ENCODE peak calls at places on chromosomes 13 and 19, in five cellular contexts. One of them, this sample, is unnamed.

GRCh38 chr13:23715762-23716235 is 145.6 kb downstream of the TNFRSF19 start:
- DNase-seq in lower lobe of right lung: no peak
- DNase-seq in neural progenitor cell: no peak
- DNase-seq in HFF-Myc: no peak
- DNase-seq in CD14-positive monocyte: no peak
- DNase-seq in this sample: no peak

GRCh38 chr13:66665991-66666390 is 564.1 kb downstream of the PCDH9 start:
- DNase-seq in lower lobe of right lung: no peak
- DNase-seq in neural progenitor cell: peak
- DNase-seq in HFF-Myc: peak
- DNase-seq in CD14-positive monocyte: no peak
- DNase-seq in this sample: no peak

GRCh38 chr13:61466280-61466679 is 50.6 kb upstream of the PCDH20 start:
- DNase-seq in lower lobe of right lung: no peak
- DNase-seq in neural progenitor cell: peak
- DNase-seq in HFF-Myc: no peak
- DNase-seq in CD14-positive monocyte: no peak
- DNase-seq in this sample: no peak

GRCh38 chr19:53915000-53915399 is 5.9 kb downstream of the CACNG7 start:
- DNase-seq in lower lobe of right lung: no peak
- DNase-seq in neural progenitor cell: peak
- DNase-seq in HFF-Myc: no peak
- DNase-seq in CD14-positive monocyte: no peak
- DNase-seq in this sample: no peak

GRCh38 chr13:27038323-27038722 is 133.3 kb downstream of the USP12 start:
- DNase-seq in lower lobe of right lung: no peak
- DNase-seq in neural progenitor cell: no peak
- DNase-seq in HFF-Myc: no peak
- DNase-seq in CD14-positive monocyte: no peak
- DNase-seq in this sample: no peak

GRCh38 chr19:21698215-21698614 is 69.2 kb downstream of the ZNF100 start:
- DNase-seq in lower lobe of right lung: no peak
- DNase-seq in neural progenitor cell: peak
- DNase-seq in HFF-Myc: peak
- DNase-seq in CD14-positive monocyte: no peak
- DNase-seq in this sample: no peak

GRCh38 chr13:28478127-28478526 is 16.8 kb downstream of the FLT1 start:
- DNase-seq in lower lobe of right lung: no peak
- DNase-seq in neural progenitor cell: no peak
- DNase-seq in HFF-Myc: no peak
- DNase-seq in CD14-positive monocyte: no peak
- DNase-seq in this sample: no peak

GRCh38 chr19:55189424-55189823 is 9.3 kb upstream of the SYT5 start:
- DNase-seq in lower lobe of right lung: peak
- DNase-seq in neural progenitor cell: no peak
- DNase-seq in HFF-Myc: peak
- DNase-seq in CD14-positive monocyte: no peak
- DNase-seq in this sample: no peak

GRCh38 chr19:30209617-30210600 is 162.3 kb upstream of the ZNF536 start:
- DNase-seq in lower lobe of right lung: no peak
- DNase-seq in neural progenitor cell: no peak
- DNase-seq in HFF-Myc: no peak
- DNase-seq in CD14-positive monocyte: no peak
- DNase-seq in this sample: no peak

GRCh38 chr19:633786-634639 is 676 bp upstream of the POLRMT start:
- DNase-seq in lower lobe of right lung: no peak
- DNase-seq in neural progenitor cell: peak
- DNase-seq in HFF-Myc: no peak
- DNase-seq in CD14-positive monocyte: no peak
- DNase-seq in this sample: no peak

GRCh38 chr13:89862691-89863036 is 1484.8 kb upstream of the MIR17HG start:
- DNase-seq in lower lobe of right lung: no peak
- DNase-seq in neural progenitor cell: no peak
- DNase-seq in HFF-Myc: no peak
- DNase-seq in CD14-positive monocyte: no peak
- DNase-seq in this sample: no peak
- TF ChIP-seq CTCF in lower lobe of right lung: no peak
- TF ChIP-seq CTCF in neural progenitor cell: no peak
- TF ChIP-seq CTCF in HFF-Myc: no peak
- TF ChIP-seq CTCF in CD14-positive monocyte: no peak
- TF ChIP-seq CTCF in this sample: no peak

DNA sequence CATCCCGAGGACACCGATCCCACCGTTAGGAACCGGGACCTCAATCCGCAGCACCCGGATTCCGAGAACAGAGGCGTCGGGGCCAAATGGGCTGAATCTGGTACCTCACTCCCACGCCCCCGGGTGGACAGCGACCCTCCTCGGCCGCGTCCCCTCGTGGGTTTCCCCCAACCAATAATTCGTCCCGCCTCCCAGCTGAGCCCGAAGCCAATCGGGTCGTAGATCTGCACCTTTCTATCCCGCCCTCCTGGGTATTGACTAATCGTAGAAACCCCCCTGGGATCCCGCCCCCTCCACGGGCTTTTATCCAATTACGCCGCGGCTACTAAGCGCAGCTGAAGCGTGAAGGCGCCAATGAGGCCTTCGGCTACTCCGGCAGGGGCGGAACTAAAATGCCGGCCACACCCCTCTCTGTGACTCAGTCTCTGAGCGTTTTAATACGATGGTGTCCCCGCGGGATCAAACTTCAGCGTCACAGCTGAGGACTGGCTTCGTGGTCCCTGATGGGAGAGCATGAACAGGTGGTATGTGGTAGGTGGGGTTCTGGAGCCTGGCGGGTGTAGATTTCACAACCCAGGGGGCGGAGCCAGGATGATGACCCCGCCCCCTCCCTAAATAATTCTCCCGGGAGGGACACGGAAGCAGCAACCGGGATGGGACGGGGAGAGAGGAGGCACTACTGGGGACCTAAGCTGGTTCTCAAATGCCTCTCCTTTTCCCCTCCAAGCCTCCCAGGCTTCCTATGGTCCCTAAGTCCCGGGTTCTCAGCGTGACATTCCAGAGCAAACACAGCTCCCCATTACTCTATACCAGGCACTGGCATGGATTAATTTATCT is at the start of the genes CCDC159 and TMEM205:
- DNase-seq in lower lobe of right lung: peak
- DNase-seq in neural progenitor cell: peak
- DNase-seq in HFF-Myc: peak
- DNase-seq in CD14-positive monocyte: peak
- DNase-seq in this sample: peak
- TF ChIP-seq CTCF in lower lobe of right lung: no peak
- TF ChIP-seq CTCF in neural progenitor cell: peak
- TF ChIP-seq CTCF in HFF-Myc: no peak
- TF ChIP-seq CTCF in CD14-positive monocyte: no peak
- TF ChIP-seq CTCF in this sample: no peak

GRCh38 chr19:42108527-42109389 is 23.5 kb downstream of the POU2F2 start:
- DNase-seq in lower lobe of right lung: peak
- DNase-seq in neural progenitor cell: peak
- DNase-seq in HFF-Myc: peak
- DNase-seq in CD14-positive monocyte: peak
- DNase-seq in this sample: peak
- TF ChIP-seq CTCF in lower lobe of right lung: peak
- TF ChIP-seq CTCF in neural progenitor cell: peak
- TF ChIP-seq CTCF in HFF-Myc: peak
- TF ChIP-seq CTCF in CD14-positive monocyte: peak
- TF ChIP-seq CTCF in this sample: peak

GRCh38 chr13:113243847-113244246 is 34.4 kb downstream of the CUL4A start:
- DNase-seq in lower lobe of right lung: no peak
- DNase-seq in neural progenitor cell: no peak
- DNase-seq in HFF-Myc: no peak
- DNase-seq in CD14-positive monocyte: no peak
- DNase-seq in this sample: no peak

GRCh38 chr13:113245858-113246791 is 36.7 kb downstream of the CUL4A start:
- DNase-seq in lower lobe of right lung: no peak
- DNase-seq in neural progenitor cell: peak
- DNase-seq in HFF-Myc: no peak
- DNase-seq in CD14-positive monocyte: no peak
- DNase-seq in this sample: no peak
- TF ChIP-seq CTCF in lower lobe of right lung: peak
- TF ChIP-seq CTCF in neural progenitor cell: peak
- TF ChIP-seq CTCF in HFF-Myc: peak
- TF ChIP-seq CTCF in CD14-positive monocyte: peak
- TF ChIP-seq CTCF in this sample: peak

DNA sequence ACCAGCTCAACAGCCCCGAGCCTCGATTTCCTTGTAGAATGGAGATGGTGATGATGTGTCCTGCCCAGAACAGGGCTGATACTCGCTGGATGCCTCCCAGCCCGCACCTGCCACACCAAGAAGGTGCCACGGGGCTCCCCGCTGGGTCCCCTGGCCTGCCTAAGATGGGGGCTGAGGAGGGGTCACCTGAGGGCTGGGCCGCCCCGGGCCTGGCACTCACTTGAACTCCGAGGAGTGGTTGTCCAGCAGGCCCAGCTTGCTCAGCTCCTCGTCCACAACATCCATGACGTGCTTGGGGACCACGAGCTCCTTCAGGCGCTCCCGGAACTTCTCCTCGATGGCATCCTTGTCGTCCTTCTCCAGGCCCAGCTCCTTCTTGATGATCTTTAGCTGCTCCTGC is 14.4 kb downstream of the LONP1 start:
- DNase-seq in lower lobe of right lung: no peak
- DNase-seq in neural progenitor cell: no peak
- DNase-seq in HFF-Myc: no peak
- DNase-seq in CD14-positive monocyte: no peak
- DNase-seq in this sample: no peak
- TF ChIP-seq CTCF in lower lobe of right lung: no peak
- TF ChIP-seq CTCF in neural progenitor cell: no peak
- TF ChIP-seq CTCF in HFF-Myc: no peak
- TF ChIP-seq CTCF in CD14-positive monocyte: no peak
- TF ChIP-seq CTCF in this sample: no peak

GRCh38 chr19:38141108-38141507 is 82.9 kb downstream of the DPF1 start:
- DNase-seq in lower lobe of right lung: no peak
- DNase-seq in neural progenitor cell: no peak
- DNase-seq in HFF-Myc: no peak
- DNase-seq in CD14-positive monocyte: no peak
- DNase-seq in this sample: no peak

GRCh38 chr19:38142176-38143035 is 81.6 kb downstream of the DPF1 start:
- DNase-seq in lower lobe of right lung: no peak
- DNase-seq in neural progenitor cell: peak
- DNase-seq in HFF-Myc: no peak
- DNase-seq in CD14-positive monocyte: no peak
- DNase-seq in this sample: no peak

GRCh38 chr19:38144667-38145066 is 79.4 kb downstream of the DPF1 start:
- DNase-seq in lower lobe of right lung: no peak
- DNase-seq in neural progenitor cell: no peak
- DNase-seq in HFF-Myc: no peak
- DNase-seq in CD14-positive monocyte: no peak
- DNase-seq in this sample: no peak

GRCh38 chr19:38145627-38146026 is 78.4 kb downstream of the DPF1 start:
- DNase-seq in lower lobe of right lung: no peak
- DNase-seq in neural progenitor cell: no peak
- DNase-seq in HFF-Myc: no peak
- DNase-seq in CD14-positive monocyte: no peak
- DNase-seq in this sample: no peak

DNA sequence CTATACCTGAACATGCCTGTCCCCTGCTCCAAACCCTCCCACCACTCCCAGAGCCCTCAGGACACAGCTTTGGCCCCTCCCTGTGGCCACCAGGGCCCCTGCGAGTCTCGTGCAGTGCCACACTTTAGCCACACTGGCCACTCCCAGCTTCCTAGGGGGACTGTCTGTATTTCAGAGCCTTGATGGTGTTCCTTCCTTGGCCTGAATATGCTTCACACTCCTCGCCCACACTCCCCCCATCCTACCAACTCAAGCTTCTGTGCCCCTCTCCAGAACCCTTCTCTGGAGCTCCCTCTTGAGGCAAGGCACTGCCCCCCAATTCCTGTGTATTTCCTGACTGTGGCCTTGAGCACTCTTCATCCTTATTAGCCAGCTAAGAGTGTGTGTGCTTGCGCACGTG is 80.2 kb downstream of the DPF1 start:
- DNase-seq in lower lobe of right lung: no peak
- DNase-seq in neural progenitor cell: no peak
- DNase-seq in HFF-Myc: no peak
- DNase-seq in CD14-positive monocyte: no peak
- DNase-seq in this sample: no peak
- TF ChIP-seq CTCF in lower lobe of right lung: no peak
- TF ChIP-seq CTCF in neural progenitor cell: no peak
- TF ChIP-seq CTCF in HFF-Myc: peak
- TF ChIP-seq CTCF in CD14-positive monocyte: no peak
- TF ChIP-seq CTCF in this sample: no peak